ENCODE peak calls at places on chromosomes 2 and 18, in four cellular contexts. One of them, this sample, is unnamed.

GRCh38 chr2:227036527-227036926 is 127.5 kb downstream of the COL4A4 start:
- DNase-seq in H9: no peak
- DNase-seq in H1: no peak
- DNase-seq in mesendoderm: no peak
- DNase-seq in this sample: no peak

GRCh38 chr2:10918661-10919414 is 7.1 kb downstream of the KCNF1 start:
- DNase-seq in H9: no peak
- DNase-seq in H1: no peak
- DNase-seq in mesendoderm: no peak
- DNase-seq in this sample: peak; percentile 60

GRCh38 chr18:32868424-32868823 is 95.6 kb upstream of the KLHL14 start:
- DNase-seq in H9: no peak
- DNase-seq in H1: no peak
- DNase-seq in mesendoderm: peak; percentile 31
- DNase-seq in this sample: no peak

GRCh38 chr2:98915751-98916358 is 20.2 kb downstream of the CRACDL start:
- DNase-seq in H9: no peak
- DNase-seq in H1: no peak
- DNase-seq in mesendoderm: no peak
- DNase-seq in this sample: peak; percentile 41

GRCh38 chr2:165793779-165794519 is at the start of gene GALNT3:
- DNase-seq in H9: peak; percentile 96
- DNase-seq in H1: peak; percentile 67
- DNase-seq in mesendoderm: peak; percentile 91
- DNase-seq in this sample: no peak

GRCh38 chr2:219249203-219249980 is 3.7 kb upstream of the TUBA4B start:
- DNase-seq in H9: no peak
- DNase-seq in H1: no peak
- DNase-seq in mesendoderm: peak; percentile 61
- DNase-seq in this sample: peak; percentile 75

GRCh38 chr2:239644016-239644415 is 243.2 kb upstream of the HDAC4 start:
- DNase-seq in H9: no peak
- DNase-seq in H1: no peak
- DNase-seq in mesendoderm: peak; percentile 35
- DNase-seq in this sample: no peak

GRCh38 chr2:21610304-21610703 is 486.5 kb downstream of the TDRD15 start:
- DNase-seq in H9: no peak
- DNase-seq in H1: no peak
- DNase-seq in mesendoderm: no peak
- DNase-seq in this sample: no peak

GRCh38 chr2:15730545-15731212 is 139.0 kb downstream of the DDX1 start:
- DNase-seq in H9: no peak
- DNase-seq in H1: no peak
- DNase-seq in mesendoderm: peak; percentile 60
- DNase-seq in this sample: peak; percentile 92

GRCh38 chr18:48841381-48842258 is 109.1 kb downstream of the SMAD7 start:
- DNase-seq in H9: no peak
- DNase-seq in H1: no peak
- DNase-seq in mesendoderm: peak; percentile 67
- DNase-seq in this sample: peak; percentile 57

GRCh38 chr2:171610824-171611223 is 76.4 kb upstream of the DYNC1I2 start:
- DNase-seq in H9: no peak
- DNase-seq in H1: no peak
- DNase-seq in mesendoderm: no peak
- DNase-seq in this sample: no peak

GRCh38 chr2:182586426-182586825 is 129.6 kb upstream of the DNAJC10 start:
- DNase-seq in H9: no peak
- DNase-seq in H1: no peak
- DNase-seq in mesendoderm: no peak
- DNase-seq in this sample: no peak

GRCh38 chr2:44668336-44668735 is 273.2 kb upstream of the SIX3 start:
- DNase-seq in H9: no peak
- DNase-seq in H1: no peak
- DNase-seq in mesendoderm: peak; percentile 59
- DNase-seq in this sample: no peak

GRCh38 chr2:96427917-96428316 is 77.2 kb downstream of the NEURL3 start:
- DNase-seq in H9: no peak
- DNase-seq in H1: no peak
- DNase-seq in mesendoderm: peak; percentile 57
- DNase-seq in this sample: peak; percentile 70

GRCh38 chr2:153163055-153163454 is 315.5 kb downstream of the RPRM start:
- DNase-seq in H9: peak; percentile 37
- DNase-seq in H1: peak; percentile 5
- DNase-seq in mesendoderm: peak; percentile 82
- DNase-seq in this sample: no peak

GRCh38 chr2:223855426-223855825 is 18.0 kb upstream of the AP1S3 start:
- DNase-seq in H9: no peak
- DNase-seq in H1: no peak
- DNase-seq in mesendoderm: no peak
- DNase-seq in this sample: peak; percentile 87

GRCh38 chr18:44452346-44452745 is 228.3 kb upstream of the SETBP1 start:
- DNase-seq in H9: no peak
- DNase-seq in H1: no peak
- DNase-seq in mesendoderm: no peak
- DNase-seq in this sample: no peak

GRCh38 chr2:84038866-84039265 is 420.2 kb downstream of the SUCLG1 start:
- DNase-seq in H9: no peak
- DNase-seq in H1: no peak
- DNase-seq in mesendoderm: peak; percentile 14
- DNase-seq in this sample: no peak

GRCh38 chr2:104862061-104862941 is 8.4 kb downstream of the POU3F3 start:
- DNase-seq in H9: peak; percentile 86
- DNase-seq in H1: no peak
- DNase-seq in mesendoderm: peak; percentile 77
- DNase-seq in this sample: no peak

GRCh38 chr2:160533482-160533881 is 39.9 kb upstream of the RBMS1 start:
- DNase-seq in H9: no peak
- DNase-seq in H1: no peak
- DNase-seq in mesendoderm: no peak
- DNase-seq in this sample: no peak

GRCh38 chr18:58229162-58229561 is 185.1 kb downstream of the NEDD4L start:
- DNase-seq in H9: no peak
- DNase-seq in H1: no peak
- DNase-seq in mesendoderm: no peak
- DNase-seq in this sample: no peak

GRCh38 chr2:182187130-182187529 is 201.5 kb downstream of the PPP1R1C start:
- DNase-seq in H9: no peak
- DNase-seq in H1: no peak
- DNase-seq in mesendoderm: no peak
- DNase-seq in this sample: no peak

GRCh38 chr2:98252394-98252793 is 93.9 kb upstream of the CNGA3 start:
- DNase-seq in H9: no peak
- DNase-seq in H1: no peak
- DNase-seq in mesendoderm: no peak
- DNase-seq in this sample: no peak

GRCh38 chr18:22924589-22924988 is 8.5 kb upstream of the RBBP8 start:
- DNase-seq in H9: no peak
- DNase-seq in H1: no peak
- DNase-seq in mesendoderm: no peak
- DNase-seq in this sample: no peak

GRCh38 chr18:22926454-22926853 is 6.7 kb upstream of the RBBP8 start:
- DNase-seq in H9: no peak
- DNase-seq in H1: no peak
- DNase-seq in mesendoderm: no peak
- DNase-seq in this sample: no peak

DNA sequence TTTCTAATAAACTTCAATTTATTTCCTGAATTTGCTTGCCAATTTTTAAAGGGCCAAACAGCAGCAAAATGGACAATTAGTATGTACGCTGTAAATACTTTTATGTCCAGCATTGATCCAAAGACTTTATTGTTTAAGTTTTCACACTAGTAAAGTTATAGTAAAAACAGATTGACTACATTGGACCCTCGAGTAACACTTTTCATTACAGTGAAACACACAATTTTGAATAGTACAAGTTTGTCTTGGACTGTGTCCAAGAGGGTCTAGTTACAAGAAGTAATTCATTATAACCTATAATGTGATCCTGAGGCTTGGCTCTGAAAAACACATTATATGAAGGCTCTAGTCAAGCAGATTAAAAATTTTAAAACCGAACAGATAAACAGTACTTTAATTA is 11.4 kb upstream of the RBBP8 start:
- DNase-seq in H9: no peak
- DNase-seq in H1: no peak
- DNase-seq in mesendoderm: no peak
- DNase-seq in this sample: no peak
- H4K5ac ChIP-seq in H9: no peak overlapping the region
- H4K5ac ChIP-seq in H1: no peak overlapping the region
- H4K5ac ChIP-seq in mesendoderm: no peak overlapping the region
- H4K5ac ChIP-seq in this sample: no peak overlapping the region

DNA sequence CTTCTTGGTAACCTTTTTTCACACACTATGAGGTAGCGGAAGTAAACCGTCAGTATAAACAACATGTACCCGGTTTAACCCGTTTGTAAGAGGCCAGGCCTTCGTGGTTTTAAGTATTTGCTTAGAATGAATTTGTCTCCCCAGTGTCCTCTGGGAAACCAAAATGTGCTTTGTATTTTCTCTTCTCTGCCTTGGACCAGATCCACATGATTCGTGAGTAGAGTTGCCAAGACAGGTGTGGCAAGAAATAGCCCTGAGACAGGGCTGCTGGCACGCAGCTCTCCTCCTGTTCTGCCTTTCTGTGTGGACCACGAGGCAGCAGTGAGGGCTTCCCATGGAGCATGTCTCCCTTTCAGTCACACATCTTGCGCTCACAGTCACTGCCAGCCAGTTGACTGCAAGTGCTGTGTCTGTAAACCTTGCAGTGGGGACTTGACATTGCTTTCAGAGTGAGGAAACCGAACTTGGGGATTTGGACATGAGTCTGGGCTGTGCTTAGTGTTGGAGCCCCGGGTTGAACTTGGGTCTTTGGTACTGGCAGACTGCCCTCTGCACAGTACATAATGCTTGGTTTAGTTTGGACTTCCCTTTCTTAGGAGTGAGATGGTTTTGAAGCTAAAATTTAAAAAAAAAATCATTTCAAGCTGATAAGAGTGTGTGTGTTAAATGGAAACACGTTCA is 19.1 kb downstream of the BCL2L11 start:
- DNase-seq in H9: no peak
- DNase-seq in H1: no peak
- DNase-seq in mesendoderm: no peak
- DNase-seq in this sample: peak; percentile 29
- H3K23ac ChIP-seq in H9: no peak overlapping the region
- H3K23ac ChIP-seq in H1: no peak overlapping the region
- H3K23ac ChIP-seq in mesendoderm: no peak overlapping the region
- H3K23ac ChIP-seq in this sample: no peak overlapping the region

GRCh38 chr2:146544701-146545100 is 1300.1 kb upstream of the ACVR2A start:
- DNase-seq in H9: no peak
- DNase-seq in H1: no peak
- DNase-seq in mesendoderm: no peak
- DNase-seq in this sample: peak; percentile 42
- H4K5ac ChIP-seq in H9: no peak overlapping the region
- H4K5ac ChIP-seq in H1: no peak overlapping the region
- H4K5ac ChIP-seq in mesendoderm: no peak overlapping the region
- H4K5ac ChIP-seq in this sample: no peak overlapping the region

DNA sequence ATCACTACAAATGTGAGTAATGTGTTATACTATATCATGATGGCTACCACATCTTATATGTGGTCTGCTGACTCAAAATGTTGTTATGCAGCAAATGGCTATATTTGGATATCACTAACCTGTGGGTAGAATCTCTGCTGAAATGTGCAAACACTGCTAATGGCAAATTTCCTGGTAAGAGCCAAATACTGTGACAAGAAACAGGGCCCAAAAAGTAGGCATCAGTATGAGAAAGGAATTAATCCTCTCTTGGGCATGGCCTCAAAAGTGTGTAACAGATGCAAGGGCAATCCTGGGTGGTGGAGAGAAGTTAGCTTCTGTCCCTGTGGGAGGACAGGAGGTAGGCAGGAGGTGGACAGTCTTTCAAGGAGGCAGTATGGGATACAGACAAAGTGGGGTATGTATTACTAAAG is 13.3 kb downstream of the ATF2 start:
- DNase-seq in H9: no peak
- DNase-seq in H1: no peak
- DNase-seq in mesendoderm: no peak
- DNase-seq in this sample: peak; percentile 89
- H3K23ac ChIP-seq in H9: no peak overlapping the region
- H3K23ac ChIP-seq in H1: no peak overlapping the region
- H3K23ac ChIP-seq in mesendoderm: no peak overlapping the region
- H3K23ac ChIP-seq in this sample: peak overlapping the region; percentile 76

GRCh38 chr2:193476171-193476800 is 1281.6 kb upstream of the TMEFF2 start:
- DNase-seq in H9: no peak
- DNase-seq in H1: no peak
- DNase-seq in mesendoderm: no peak
- DNase-seq in this sample: no peak

GRCh38 chr2:193469251-193469650 is 1274.5 kb upstream of the TMEFF2 start:
- DNase-seq in H9: no peak
- DNase-seq in H1: no peak
- DNase-seq in mesendoderm: no peak
- DNase-seq in this sample: no peak

GRCh38 chr2:193480187-193480586 is 1285.5 kb upstream of the TMEFF2 start:
- DNase-seq in H9: no peak
- DNase-seq in H1: no peak
- DNase-seq in mesendoderm: no peak
- DNase-seq in this sample: no peak

DNA sequence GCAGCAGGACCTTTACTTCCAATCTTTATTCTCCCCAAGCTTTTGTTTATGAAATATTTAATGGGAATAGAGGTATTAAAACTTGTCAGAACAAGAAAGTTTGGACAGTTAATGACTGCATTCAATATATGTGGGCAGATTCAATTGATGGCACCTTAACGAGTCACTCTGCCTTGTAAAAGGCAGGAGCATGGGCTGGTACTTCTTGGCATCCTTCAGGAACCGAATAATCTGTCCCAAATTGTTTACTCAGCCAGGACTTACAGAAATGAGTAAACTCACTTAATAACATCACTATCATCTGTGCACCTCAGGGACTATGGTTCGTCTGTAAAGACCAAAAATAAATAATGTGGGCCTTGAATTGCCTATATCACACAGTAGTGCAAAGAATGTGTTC is 1280.3 kb upstream of the TMEFF2 start:
- DNase-seq in H9: no peak
- DNase-seq in H1: no peak
- DNase-seq in mesendoderm: no peak
- DNase-seq in this sample: no peak
- H4K5ac ChIP-seq in H9: no peak overlapping the region
- H4K5ac ChIP-seq in H1: no peak overlapping the region
- H4K5ac ChIP-seq in mesendoderm: no peak overlapping the region
- H4K5ac ChIP-seq in this sample: no peak overlapping the region